ENCODE peak calls at places on chromosomes 7 and 10, in ten cellular contexts. B is adrenal gland, P is cardiac muscle cell, F is AG10803, I is fibroblast of lung, Q is suprapubic skin, V is thoracic aorta, C is lower lobe of right lung, R is AG09309, T is thyroid gland. A is an unnamed sample.
A peak's percentile ranks its signal among the peaks of the same experiment; 100 is the strongest.

GRCh38 chr7:36686499-36686898 is 37.8 kb downstream of the AOAH start:
- DNase-seq in B (no peak), P (no peak), F (no peak), I (no peak), Q (no peak), V (no peak), C (no peak), R (no peak), T (no peak), A (no peak)

GRCh38 chr10:65033957-65034356 is 1512.8 kb downstream of the REEP3 start:
- DNase-seq in B (no peak), P (no peak), F (no peak), I (no peak), Q (no peak), V (no peak), C (no peak), R (no peak), T (no peak), A (no peak)

GRCh38 chr10:60497364-60497763 is 107.7 kb upstream of the ANK3 start:
- DNase-seq in B (no peak), P (no peak), F (no peak), I (no peak), Q (no peak), V (no peak), C (no peak), R (no peak), T (no peak), A (no peak)

GRCh38 chr7:49791089-49791741 is 17.8 kb downstream of the VWC2 start:
- DNase-seq in B (no peak), P (peak; percentile 73), F (no peak), I (no peak), Q (no peak), V (no peak), C (no peak), R (no peak), T (peak; percentile 35), A (no peak)

GRCh38 chr10:27496137-27496536 is 8.0 kb upstream of the RAB18 start:
- DNase-seq in B (no peak), P (no peak), F (no peak), I (no peak), Q (no peak), V (no peak), C (no peak), R (no peak), T (no peak), A (no peak)

GRCh38 chr10:32790483-32790882 is 167.5 kb downstream of the ITGB1 start:
- DNase-seq in B (no peak), P (no peak), F (peak; percentile 36), I (peak; percentile 17), Q (no peak), V (no peak), C (no peak), R (no peak), T (no peak), A (no peak)

GRCh38 chr10:53025172-53025651 is 252.6 kb upstream of the MBL2 start:
- DNase-seq in B (no peak), P (peak; percentile 50), F (no peak), I (peak; percentile 53), Q (no peak), V (no peak), C (no peak), R (no peak), T (peak; percentile 34), A (no peak)

GRCh38 chr10:71278691-71279588 is 40.1 kb upstream of the SLC29A3 start:
- DNase-seq in B (no peak), P (no peak), F (no peak), I (no peak), Q (no peak), V (no peak), C (no peak), R (no peak), T (no peak), A (no peak)

GRCh38 chr7:50792342-50793114 is 9.8 kb upstream of the GRB10 start:
- DNase-seq in B (peak; percentile 28), P (peak; percentile 67), F (peak; percentile 49), I (peak; percentile 70), Q (no peak), V (no peak), C (peak; percentile 63), R (no peak), T (peak; percentile 19), A (no peak)

GRCh38 chr10:1280436-1281401 is 224.5 kb downstream of the WDR37 start:
- DNase-seq in B (no peak), P (no peak), F (no peak), I (no peak), Q (no peak), V (no peak), C (no peak), R (no peak), T (no peak), A (no peak)

GRCh38 chr7:131625817-131626372 is 69.5 kb upstream of the PODXL start:
- DNase-seq in B (peak; percentile 39), P (peak; percentile 51), F (peak; percentile 77), I (peak; percentile 18), Q (no peak), V (no peak), C (no peak), R (peak; percentile 25), T (peak; percentile 9), A (no peak)

GRCh38 chr10:76231258-76231934 is 800.0 kb downstream of the LRMDA start:
- DNase-seq in B (no peak), P (peak; percentile 15), F (no peak), I (no peak), Q (no peak), V (no peak), C (no peak), R (no peak), T (no peak), A (no peak)

GRCh38 chr10:122734266-122734665 is 34.6 kb upstream of the C10orf120 start:
- DNase-seq in B (no peak), P (no peak), F (no peak), I (no peak), Q (no peak), V (no peak), C (no peak), R (no peak), T (no peak), A (no peak)

GRCh38 chr7:18049262-18049661 is 21.6 kb upstream of the PRPS1L1 start:
- DNase-seq in B (no peak), P (no peak), F (no peak), I (no peak), Q (no peak), V (no peak), C (no peak), R (no peak), T (no peak), A (no peak)

DNA sequence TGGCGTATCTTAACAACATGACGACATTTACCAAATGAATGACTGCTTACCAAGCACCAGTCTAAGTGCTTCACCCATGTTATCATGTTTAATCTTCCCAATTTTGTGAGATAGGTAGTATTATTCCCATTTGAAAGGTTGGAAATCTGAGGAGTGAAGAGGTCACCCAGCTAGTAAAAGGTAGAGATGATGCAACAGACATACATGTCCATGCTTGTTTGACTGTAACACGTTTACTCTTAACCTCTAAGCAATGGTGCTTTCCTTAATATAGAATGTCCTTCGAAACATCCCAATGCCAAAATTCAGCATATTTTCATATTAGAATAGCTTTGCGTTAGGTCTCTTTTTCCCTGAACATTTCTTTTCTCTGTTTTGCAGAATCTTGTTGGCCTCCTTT is 722.7 kb downstream of the AUTS2 start:
- DNase-seq in B (no peak), P (no peak), F (no peak), I (no peak), Q (no peak), V (no peak), C (no peak), R (no peak), T (no peak), A (no peak)
- TF ChIP-seq CTCF in B (no peak), P (no peak), F (no peak), I (no peak), Q (no peak), V (no peak), C (no peak), R (no peak), T (no peak), A (no peak)

DNA sequence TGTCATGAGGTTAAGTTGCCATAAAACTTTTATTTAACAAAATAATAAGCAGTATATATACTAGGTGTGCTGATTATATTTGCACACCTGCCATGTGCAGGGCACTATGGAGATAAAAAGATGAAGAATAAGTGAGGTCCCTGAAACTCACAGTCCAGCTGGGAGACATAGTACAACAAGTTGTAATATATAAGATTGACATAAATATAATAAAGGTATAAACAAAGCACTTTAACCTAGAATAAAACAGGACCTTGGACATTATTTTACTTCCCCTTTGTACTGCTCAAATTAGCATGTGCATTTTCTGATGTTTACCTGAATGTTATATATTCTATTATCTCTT is 6.2 kb downstream of the STK17A start:
- DNase-seq in B (no peak), P (no peak), F (no peak), I (no peak), Q (no peak), V (no peak), C (no peak), R (no peak), T (no peak), A (no peak)
- H3K4me3 ChIP-seq in B (no peak overlapping the region), P (no peak overlapping the region), F (no peak overlapping the region), I (no peak overlapping the region), Q (no peak overlapping the region), V (no peak overlapping the region), C (no peak overlapping the region), R (no peak overlapping the region), T (no peak overlapping the region), A (no peak overlapping the region)

DNA sequence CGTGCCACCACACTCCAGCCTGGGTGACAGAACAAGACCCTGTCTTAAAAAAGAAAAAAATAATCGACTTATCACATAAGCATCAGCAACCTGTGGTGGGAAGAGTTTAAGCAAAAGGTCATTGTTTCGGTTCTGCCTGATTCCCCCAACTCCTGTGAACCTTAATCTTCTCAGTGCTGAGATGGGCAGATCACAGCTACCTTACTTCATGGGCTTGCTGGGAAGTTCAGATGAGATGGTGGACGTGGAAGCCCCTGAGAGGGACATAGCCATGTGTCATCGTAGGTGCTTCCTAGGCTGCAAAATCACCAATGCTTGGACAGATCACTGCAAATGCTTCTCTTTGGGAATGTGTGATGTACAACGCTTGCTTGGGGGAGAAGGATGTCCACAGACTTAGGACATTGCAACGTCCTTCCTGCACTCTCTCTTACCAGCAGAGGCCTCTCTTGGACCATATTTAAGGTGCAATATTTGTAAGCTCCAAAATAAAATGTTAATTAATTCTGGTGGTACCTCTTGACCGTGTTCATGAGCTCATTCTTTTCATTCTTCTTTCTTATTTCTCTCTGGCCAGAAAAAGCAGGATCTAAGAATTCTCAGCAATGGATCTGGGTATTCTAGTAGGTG is 8.6 kb downstream of the GJD4 start:
- DNase-seq in B (no peak), P (peak; percentile 28), F (peak; percentile 53), I (peak; percentile 39), Q (no peak), V (no peak), C (no peak), R (no peak), T (no peak), A (no peak)
- TF ChIP-seq CTCF in B (peak; percentile 11), P (peak; percentile 44), F (peak; percentile 67), I (peak; percentile 50), Q (no peak), V (no peak), C (peak; percentile 29), R (peak; percentile 69), T (no peak), A (no peak)

GRCh38 chr7:11931306-11931705 is 99.3 kb upstream of the THSD7A start:
- DNase-seq in B (no peak), P (no peak), F (no peak), I (peak; percentile 44), Q (no peak), V (no peak), C (no peak), R (no peak), T (no peak), A (no peak)

GRCh38 chr7:11935905-11936304 is 103.9 kb upstream of the THSD7A start:
- DNase-seq in B (no peak), P (no peak), F (no peak), I (peak; percentile 52), Q (no peak), V (no peak), C (no peak), R (no peak), T (no peak), A (no peak)

GRCh38 chr7:11934766-11935165 is 102.8 kb upstream of the THSD7A start:
- DNase-seq in B (no peak), P (no peak), F (no peak), I (no peak), Q (no peak), V (no peak), C (no peak), R (no peak), T (no peak), A (no peak)
- H3K4me3 ChIP-seq in B (no peak overlapping the region), P (no peak overlapping the region), F (no peak overlapping the region), I (no peak overlapping the region), Q (no peak overlapping the region), V (no peak overlapping the region), C (no peak overlapping the region), R (no peak overlapping the region), T (no peak overlapping the region), A (no peak overlapping the region)

A was measured in coronary artery.